ENCODE peak calls at places on chromosomes 6 and 20, in eight cellular contexts. I is sigmoid colon, E is breast epithelium, C is BJ, J is heart right ventricle, S is SK-N-SH, P is GM12865, L is lower lobe of right lung. N is an unnamed sample.
A peak's percentile ranks its signal among the peaks of the same experiment; 100 is the strongest.

GRCh38 chr6:1657116-1657776 is 47.5 kb downstream of the FOXC1 start:
- DNase-seq in I (no peak), E (no peak), C (no peak), J (no peak), S (no peak), P (no peak), L (no peak), N (no peak)

GRCh38 chr6:83215131-83216047 is 22.2 kb downstream of the RWDD2A start:
- DNase-seq in I (peak; percentile 71), E (no peak), C (no peak), J (peak; percentile 21), S (peak; percentile 51), P (peak; percentile 80), L (no peak), N (peak; percentile 50)

GRCh38 chr20:17614176-17614811 is 44.4 kb downstream of the DSTN start:
- DNase-seq in I (peak; percentile 97), E (no peak), C (no peak), J (peak; percentile 86), S (peak; percentile 14), P (no peak), L (peak; percentile 57), N (no peak)

GRCh38 chr6:82569022-82569421 is 205.4 kb downstream of the TPBG start:
- DNase-seq in I (no peak), E (no peak), C (no peak), J (no peak), S (no peak), P (no peak), L (no peak), N (no peak)

GRCh38 chr6:143410859-143411270 is 39.6 kb downstream of the ADAT2 start:
- DNase-seq in I (no peak), E (no peak), C (peak; percentile 59), J (no peak), S (no peak), P (no peak), L (no peak), N (peak; percentile 52)

GRCh38 chr20:63750807-63751470 is 11.4 kb downstream of the SLC2A4RG start:
- DNase-seq in I (no peak), E (no peak), C (no peak), J (no peak), S (peak; percentile 40), P (no peak), L (no peak), N (no peak)

GRCh38 chr6:90610671-90611542 is 24.0 kb upstream of the MAP3K7 start:
- DNase-seq in I (peak; percentile 66), E (no peak), C (no peak), J (peak; percentile 53), S (peak; percentile 59), P (peak; percentile 47), L (peak; percentile 46), N (no peak)

GRCh38 chr6:1787894-1788293 is 178.2 kb downstream of the FOXC1 start:
- DNase-seq in I (no peak), E (no peak), C (no peak), J (no peak), S (no peak), P (no peak), L (no peak), N (no peak)

GRCh38 chr20:19560876-19561480 is 197.1 kb upstream of the RIN2 start:
- DNase-seq in I (no peak), E (no peak), C (peak; percentile 52), J (no peak), S (no peak), P (no peak), L (no peak), N (peak; percentile 5)

GRCh38 chr20:49030954-49031619 is 15.0 kb upstream of the CSE1L start:
- DNase-seq in I (peak; percentile 72), E (no peak), C (no peak), J (no peak), S (no peak), P (no peak), L (peak; percentile 61), N (no peak)

DNA sequence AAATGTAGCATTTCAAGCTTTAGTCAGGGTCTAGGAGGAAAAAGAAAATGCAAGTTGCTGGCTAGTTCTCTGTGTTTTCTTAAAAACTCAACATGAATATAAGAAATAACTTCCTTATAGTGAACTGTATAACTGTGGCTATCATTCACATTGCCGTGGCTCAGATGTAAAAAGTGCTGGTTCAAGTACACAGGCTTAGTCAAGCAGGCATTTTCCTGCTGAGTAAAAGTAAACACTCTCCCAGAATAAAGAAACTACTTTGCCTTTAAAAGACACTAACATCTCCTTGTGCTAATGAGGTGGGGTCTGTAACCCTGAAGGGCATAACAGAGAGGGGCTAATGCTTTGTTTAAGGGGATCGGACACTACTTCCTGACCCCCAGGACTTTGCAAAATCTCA is 3.3 kb downstream of the ATP5F1E start:
- DNase-seq in I (no peak), E (no peak), C (no peak), J (no peak), S (no peak), P (no peak), L (no peak), N (no peak)
- H3K4me3 ChIP-seq in I (no peak overlapping the region), E (no peak overlapping the region), C (peak overlapping the region; percentile 18), J (no peak overlapping the region), S (peak overlapping the region; percentile 28), P (peak overlapping the region; percentile 24), L (peak overlapping the region; percentile 7), N (no peak overlapping the region)

GRCh38 chr6:7256785-7257184 is 56.2 kb downstream of the SSR1 start:
- DNase-seq in I (peak; percentile 52), E (peak; percentile 12), C (no peak), J (no peak), S (no peak), P (no peak), L (peak; percentile 28), N (no peak)
- TF ChIP-seq CTCF in I (no peak), E (no peak), C (no peak), J (no peak), S (no peak), P (no peak), L (no peak), N (no peak)

DNA sequence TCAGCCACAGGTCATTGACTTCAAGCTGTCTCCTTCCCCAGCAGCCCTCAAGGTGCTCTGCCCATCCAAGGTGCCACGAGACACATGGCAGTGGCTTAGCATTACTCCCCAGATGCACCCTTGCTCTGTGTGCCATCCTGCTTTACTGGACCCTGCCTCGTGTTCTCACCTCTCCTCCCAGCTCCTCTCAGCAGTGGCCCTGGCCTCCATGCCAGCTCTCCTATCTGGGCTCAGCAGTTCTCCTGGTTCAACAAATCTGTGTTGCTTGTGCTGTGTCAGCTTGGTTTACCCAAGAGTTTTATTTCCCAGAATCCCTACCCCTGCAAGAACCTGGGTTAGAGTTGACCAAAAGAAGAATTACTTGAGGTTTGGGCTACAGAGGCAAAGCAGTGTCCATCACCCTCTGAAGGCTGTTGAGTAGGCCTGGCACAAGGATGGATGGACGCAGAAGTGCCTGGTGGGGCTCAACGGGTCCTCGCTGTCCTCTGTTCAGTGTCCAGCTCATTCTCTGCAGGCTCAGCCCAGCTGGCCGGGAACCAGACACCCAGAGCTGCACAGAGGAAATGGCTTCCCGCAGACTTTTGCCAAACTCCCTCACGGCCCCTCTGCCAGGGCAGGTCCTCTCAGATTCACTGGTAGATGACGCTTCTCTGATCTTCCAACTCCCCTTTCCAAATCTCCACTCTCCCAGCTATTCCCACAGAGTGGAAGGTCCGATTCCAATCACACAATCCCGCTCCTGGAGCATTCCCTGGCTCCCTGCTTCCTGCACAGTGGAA is 82.6 kb downstream of the FOXA2 start:
- DNase-seq in I (no peak), E (no peak), C (no peak), J (no peak), S (no peak), P (no peak), L (no peak), N (no peak)
- H3K4me3 ChIP-seq in I (no peak overlapping the region), E (no peak overlapping the region), C (no peak overlapping the region), J (no peak overlapping the region), S (no peak overlapping the region), P (no peak overlapping the region), L (no peak overlapping the region), N (no peak overlapping the region)

DNA sequence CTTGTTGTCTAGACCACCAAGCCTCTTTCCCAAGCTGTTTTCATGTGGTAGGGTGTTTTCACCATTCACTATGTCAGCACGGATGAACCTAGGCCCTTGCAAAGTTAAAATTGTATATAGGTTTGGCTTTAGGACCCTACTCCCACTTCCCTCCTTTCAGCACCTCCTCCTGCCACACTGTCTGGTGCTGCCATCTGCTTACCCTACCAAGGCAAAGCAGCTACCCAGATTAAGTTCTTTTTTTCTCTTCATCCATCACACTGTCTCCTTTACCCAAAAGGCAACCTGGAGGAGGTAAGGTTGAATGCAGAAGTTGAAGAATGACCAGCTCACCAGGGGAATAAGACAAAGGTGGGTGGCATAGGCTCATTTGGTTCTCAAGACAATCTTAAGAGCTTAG is 184.0 kb downstream of the CDC5L start:
- DNase-seq in I (no peak), E (no peak), C (no peak), J (no peak), S (no peak), P (no peak), L (no peak), N (no peak)
- TF ChIP-seq CTCF in I (no peak), E (no peak), C (no peak), J (no peak), S (no peak), P (no peak), L (no peak), N (peak; percentile 4)

DNA sequence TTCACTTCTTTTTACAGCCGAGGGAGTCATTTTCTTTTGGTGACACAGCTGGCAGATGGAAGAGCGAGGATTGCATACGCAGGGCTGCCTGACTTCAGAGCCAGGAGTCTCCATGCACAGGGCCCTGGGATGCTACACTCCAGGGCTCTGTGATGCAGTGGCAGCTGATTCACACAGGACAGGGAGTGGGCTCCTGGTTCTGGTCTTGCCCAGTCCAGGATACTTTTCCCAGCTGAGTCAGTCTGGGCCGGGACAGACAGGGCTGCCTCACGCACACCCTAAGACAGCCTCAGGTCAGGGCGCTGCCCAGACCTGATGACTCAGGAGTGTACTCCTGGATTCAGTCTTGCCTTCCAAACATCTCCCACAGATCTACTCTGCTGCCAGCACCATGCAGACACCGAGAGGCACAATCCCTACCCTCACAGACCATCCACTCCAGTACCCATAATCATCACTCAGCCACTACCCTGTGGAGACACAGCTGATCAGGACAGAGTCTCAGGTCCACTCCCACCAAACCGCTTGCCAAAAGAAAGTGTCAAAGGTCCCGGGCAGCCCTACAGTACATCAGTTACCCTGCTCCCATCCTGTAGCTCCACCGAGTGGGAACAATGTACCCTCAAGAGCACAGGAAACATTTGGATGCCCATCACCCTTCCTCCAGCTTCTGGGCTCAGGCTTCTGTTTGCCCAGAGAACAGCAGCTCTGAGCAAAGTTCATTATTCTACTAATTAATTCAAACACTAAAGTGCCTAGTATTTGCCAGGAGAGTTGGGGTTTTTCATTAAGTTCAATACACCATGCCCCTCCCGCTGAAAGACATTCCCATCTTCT is 11.5 kb downstream of the SDC4 start:
- DNase-seq in I (peak; percentile 85), E (peak; percentile 69), C (peak; percentile 95), J (no peak), S (no peak), P (no peak), L (no peak), N (peak; percentile 93)
- H3K4me3 ChIP-seq in I (no peak overlapping the region), E (no peak overlapping the region), C (no peak overlapping the region), J (no peak overlapping the region), S (no peak overlapping the region), P (no peak overlapping the region), L (no peak overlapping the region), N (no peak overlapping the region)